ENCODE peak calls at places on chromosomes 5 and 9, in five cellular contexts. O is PC-3, I is GM06990, Q is skeletal muscle cell, D is mesendoderm. G is an unnamed sample.

GRCh38 chr5:141960018-141960417 is 2.0 kb upstream of the PCDH12 start:
- DNase-seq in O (no peak), I (no peak), Q (no peak), D (peak; percentile 29), G (no peak)

GRCh38 chr5:134479839-134480238 is 45.6 kb upstream of the JADE2 start:
- DNase-seq in O (no peak), I (no peak), Q (no peak), D (no peak), G (no peak)

GRCh38 chr9:126526218-126527108 is 87.3 kb upstream of the LMX1B start:
- DNase-seq in O (no peak), I (no peak), Q (no peak), D (no peak), G (no peak)

GRCh38 chr9:2469681-2470141 is 151.9 kb upstream of the VLDLR start:
- DNase-seq in O (peak; percentile 41), I (no peak), Q (peak; percentile 11), D (peak; percentile 67), G (peak; percentile 45)

GRCh38 chr5:173247050-173247449 is 12.0 kb upstream of the NKX2-5 start:
- DNase-seq in O (no peak), I (no peak), Q (no peak), D (no peak), G (no peak)

GRCh38 chr5:179241764-179242370 is 103.4 kb downstream of the ADAMTS2 start:
- DNase-seq in O (no peak), I (no peak), Q (no peak), D (no peak), G (no peak)

GRCh38 chr5:16673241-16673998 is 56.6 kb upstream of the RETREG1 start:
- DNase-seq in O (no peak), I (no peak), Q (no peak), D (no peak), G (no peak)

GRCh38 chr5:103562453-103563157 is at the start of gene NUDT12:
- DNase-seq in O (peak; percentile 86), I (peak; percentile 78), Q (peak; percentile 35), D (peak; percentile 89), G (peak; percentile 65)

GRCh38 chr5:108216890-108217289 is 165.0 kb downstream of the FBXL17 start:
- DNase-seq in O (peak; percentile 70), I (no peak), Q (peak; percentile 31), D (peak; percentile 51), G (peak; percentile 6)

GRCh38 chr9:129889461-129889935 is 54.2 kb downstream of the USP20 start:
- DNase-seq in O (no peak), I (no peak), Q (no peak), D (no peak), G (no peak)

GRCh38 chr5:134245692-134246091 is 19.8 kb upstream of the PPP2CA start:
- DNase-seq in O (no peak), I (no peak), Q (no peak), D (no peak), G (no peak)

GRCh38 chr9:98867434-98868168 is 60.1 kb downstream of the GALNT12 start:
- DNase-seq in O (peak; percentile 73), I (no peak), Q (peak; percentile 91), D (peak; percentile 49), G (peak; percentile 99)

GRCh38 chr9:106962615-106963363 is 99.8 kb downstream of the ZNF462 start:
- DNase-seq in O (no peak), I (no peak), Q (no peak), D (no peak), G (no peak)

GRCh38 chr5:101437341-101437740 is 534.3 kb upstream of the ST8SIA4 start:
- DNase-seq in O (no peak), I (no peak), Q (no peak), D (no peak), G (no peak)

GRCh38 chr5:169728-170094 is 21.6 kb upstream of the LRRC14B start:
- DNase-seq in O (no peak), I (no peak), Q (no peak), D (no peak), G (no peak)

GRCh38 chr5:94288937-94289336 is 329.5 kb downstream of the KIAA0825 start:
- DNase-seq in O (peak; percentile 16), I (no peak), Q (peak; percentile 8), D (no peak), G (peak; percentile 75)

GRCh38 chr5:44770936-44771717 is 37.6 kb upstream of the MRPS30 start:
- DNase-seq in O (no peak), I (no peak), Q (no peak), D (no peak), G (no peak)

GRCh38 chr9:90124961-90125360 is 517.7 kb downstream of the DIRAS2 start:
- DNase-seq in O (no peak), I (no peak), Q (peak; percentile 8), D (peak; percentile 21), G (peak; percentile 88)

GRCh38 chr9:136323420-136323819 is 3.9 kb upstream of the GPSM1 start:
- DNase-seq in O (no peak), I (no peak), Q (no peak), D (no peak), G (no peak)

GRCh38 chr9:72476617-72477375 is 44.6 kb upstream of the TMC1 start:
- DNase-seq in O (peak; percentile 97), I (no peak), Q (peak; percentile 25), D (peak; percentile 87), G (peak; percentile 30)

GRCh38 chr9:119003882-119004617 is 365.2 kb downstream of the BRINP1 start:
- DNase-seq in O (no peak), I (no peak), Q (no peak), D (no peak), G (peak; percentile 78)

GRCh38 chr9:113179839-113180238 is 29.0 kb downstream of the SLC31A2 start:
- DNase-seq in O (no peak), I (no peak), Q (no peak), D (no peak), G (no peak)

GRCh38 chr5:173962436-173962835 is 26.5 kb upstream of the C5orf47 start:
- DNase-seq in O (no peak), I (no peak), Q (no peak), D (no peak), G (no peak)

GRCh38 chr9:68844623-68845612 is 139.9 kb downstream of the PIP5K1B start:
- DNase-seq in O (peak; percentile 24), I (peak; percentile 17), Q (no peak), D (peak; percentile 65), G (peak; percentile 9)

GRCh38 chr9:75200892-75201470 is 112.7 kb downstream of the OSTF1 start:
- DNase-seq in O (peak; percentile 74), I (no peak), Q (no peak), D (peak; percentile 55), G (peak; percentile 34)

GRCh38 chr5:170247363-170247762 is 14.6 kb downstream of the C5orf58 start:
- DNase-seq in O (peak; percentile 10), I (no peak), Q (no peak), D (no peak), G (no peak)

GRCh38 chr5:122101636-122102285 is 23.7 kb upstream of the LOX start:
- DNase-seq in O (peak; percentile 53), I (no peak), Q (no peak), D (peak; percentile 28), G (peak; percentile 74)

GRCh38 chr5:140159014-140159927 is 15.7 kb upstream of the CYSTM1 start:
- DNase-seq in O (no peak), I (no peak), Q (no peak), D (no peak), G (no peak)

GRCh38 chr5:71483355-71483754 is 27.9 kb downstream of the BDP1 start:
- DNase-seq in O (peak; percentile 80), I (no peak), Q (peak; percentile 61), D (peak; percentile 37), G (peak; percentile 41)

GRCh38 chr9:27528278-27528885 is 1.2 kb downstream of the MOB3B start:
- DNase-seq in O (no peak), I (peak; percentile 52), Q (no peak), D (peak; percentile 94), G (peak; percentile 46)

GRCh38 chr5:125409496-125410351 is 663.3 kb upstream of the ZNF608 start:
- DNase-seq in O (peak; percentile 62), I (no peak), Q (no peak), D (peak; percentile 10), G (no peak)

GRCh38 chr5:37962389-37962788 is 122.5 kb upstream of the GDNF start:
- DNase-seq in O (no peak), I (no peak), Q (no peak), D (no peak), G (no peak)

GRCh38 chr5:143147918-143148317 is 255.6 kb downstream of the NR3C1 start:
- DNase-seq in O (no peak), I (no peak), Q (peak; percentile 75), D (no peak), G (peak; percentile 87)

GRCh38 chr5:134994560-134995156 is 27.0 kb downstream of the CATSPER3 start:
- DNase-seq in O (no peak), I (no peak), Q (no peak), D (no peak), G (no peak)

GRCh38 chr9:2026598-2026997 is 11.5 kb downstream of the SMARCA2 start:
- DNase-seq in O (no peak), I (no peak), Q (no peak), D (no peak), G (no peak)

GRCh38 chr9:133534346-133535284 is at the start of gene ADAMTSL2:
- DNase-seq in O (no peak), I (peak; percentile 47), Q (no peak), D (peak; percentile 74), G (peak; percentile 34)
- H3K4me3 ChIP-seq in O (no peak within 1 kb of the TSS), I (no peak within 1 kb of the TSS), Q (peak within 1 kb of the TSS; percentile 23), D (no peak within 1 kb of the TSS), G (no peak within 1 kb of the TSS)

GRCh38 chr9:123929177-123929869 is 603 bp downstream of the DENND1A start:
- DNase-seq in O (no peak), I (peak; percentile 55), Q (no peak), D (no peak), G (no peak)
- H3K4me3 ChIP-seq in O (peak overlapping the region; percentile 80), I (peak overlapping the region; percentile 72), Q (peak overlapping the region; percentile 74), D (peak overlapping the region; percentile 57), G (peak overlapping the region; percentile 77)

DNA sequence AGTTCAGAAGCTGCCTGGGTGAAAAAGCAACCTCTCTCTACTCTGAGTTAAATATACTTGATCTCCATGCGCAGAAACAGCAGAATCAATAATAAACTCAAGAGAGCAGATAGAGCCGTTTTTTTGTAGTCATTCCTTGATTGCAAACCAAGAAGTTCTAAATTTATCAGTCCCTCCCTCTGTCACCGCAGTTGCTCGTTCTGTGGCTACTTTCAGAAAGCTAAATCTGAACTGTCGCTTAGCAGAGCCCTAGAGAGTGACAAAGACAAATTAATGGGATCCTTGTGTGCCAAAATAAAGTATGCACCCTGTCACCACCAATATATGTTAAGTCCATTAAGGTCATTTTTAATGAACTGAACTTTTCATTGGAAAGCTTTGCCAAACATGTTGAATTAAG is 218.3 kb downstream of the ADAMTSL1 start:
- DNase-seq in O (no peak), I (peak; percentile 24), Q (no peak), D (no peak), G (no peak)
- H3K4me3 ChIP-seq in O (no peak overlapping the region), I (no peak overlapping the region), Q (no peak overlapping the region), D (no peak overlapping the region), G (no peak overlapping the region)

DNA sequence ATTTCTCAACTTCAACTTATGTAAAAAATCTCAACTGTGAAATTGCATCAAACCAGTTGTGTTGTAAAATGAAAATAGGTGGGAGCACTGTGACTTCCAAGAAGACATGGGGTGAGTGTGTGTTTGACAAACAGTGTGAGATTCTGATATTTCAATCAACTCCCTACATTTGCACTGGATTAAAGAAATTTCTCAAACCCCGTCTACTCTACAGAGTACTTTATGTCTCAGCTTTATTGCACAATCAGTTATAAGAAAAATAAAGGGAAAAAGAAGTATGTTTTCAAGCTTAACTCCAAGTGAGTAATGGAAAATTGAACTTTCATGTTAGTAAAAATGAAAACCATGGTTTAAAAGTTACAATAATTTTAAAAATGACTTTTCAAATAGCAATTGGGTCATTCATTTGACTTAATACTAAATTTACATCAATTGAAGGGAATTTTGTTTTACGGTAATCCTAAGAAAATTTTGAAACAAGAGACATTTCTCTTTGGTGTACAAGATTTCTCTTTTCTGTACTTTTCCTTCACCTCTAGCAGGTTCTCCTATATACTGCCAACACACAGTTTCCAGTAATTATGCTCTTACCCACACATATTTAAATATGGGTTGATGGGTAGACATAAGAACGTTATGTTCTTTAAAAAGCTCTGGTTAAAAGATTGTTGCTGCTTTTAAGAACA is 80.3 kb downstream of the CDO1 start:
- DNase-seq in O (no peak), I (no peak), Q (no peak), D (no peak), G (no peak)
- H3K4me3 ChIP-seq in O (no peak overlapping the region), I (no peak overlapping the region), Q (no peak overlapping the region), D (no peak overlapping the region), G (no peak overlapping the region)